ENCODE peak calls at places on chromosomes 7 and 10, in seven cellular contexts. W is activated naive CD4-positive, alpha-beta T cell; S is stimulated activated CD4-positive, alpha-beta T cell treated with anti-CD3 and anti-CD28 coated beads, TNF-alpha, amount 100 ng/mL, for 1 hour; H is Karpas-422; L is HT1080; P is COR-L47; C is Peyer's patch. A is an unnamed sample.

GRCh38 chr10:35876248-35876647 is 234.2 kb upstream of the FZD8 start:
- DNase-seq in W (no peak), S (no peak), H (no peak), L (peak), P (no peak), C (no peak), A (no peak)

GRCh38 chr7:31882187-31882586 is 188.0 kb downstream of the PDE1C start:
- DNase-seq in W (no peak), S (no peak), H (no peak), L (no peak), P (no peak), C (no peak), A (no peak)

GRCh38 chr10:76036962-76037361 is 605.5 kb downstream of the LRMDA start:
- DNase-seq in W (no peak), S (no peak), H (no peak), L (no peak), P (no peak), C (peak), A (no peak)

GRCh38 chr7:91945476-91945875 is 4.8 kb downstream of the AKAP9 start:
- DNase-seq in W (no peak), S (no peak), H (no peak), L (no peak), P (no peak), C (no peak), A (peak)

GRCh38 chr7:120733143-120733542 is 124.8 kb downstream of the TSPAN12 start:
- DNase-seq in W (no peak), S (no peak), H (no peak), L (peak), P (no peak), C (no peak), A (no peak)

GRCh38 chr10:29666201-29666600 is 31.4 kb upstream of the SVIL start:
- DNase-seq in W (no peak), S (no peak), H (no peak), L (no peak), P (no peak), C (no peak), A (no peak)

GRCh38 chr7:121394709-121395140 is 1.4 kb downstream of the FAM3C start:
- DNase-seq in W (no peak), S (no peak), H (no peak), L (no peak), P (no peak), C (peak), A (peak)

GRCh38 chr10:32958085-32958991 is at the start of gene ITGB1:
- DNase-seq in W (peak), S (peak), H (peak), L (peak), P (peak), C (peak), A (peak)

GRCh38 chr7:90262438-90262837 is 17.5 kb downstream of the CFAP69 start:
- DNase-seq in W (no peak), S (no peak), H (peak), L (peak), P (no peak), C (no peak), A (peak)

GRCh38 chr7:51316666-51317581 is at the start of gene COBL:
- DNase-seq in W (no peak), S (no peak), H (no peak), L (no peak), P (peak), C (peak), A (no peak)

GRCh38 chr7:100546129-100546867 is 7.3 kb downstream of the AGFG2 start:
- DNase-seq in W (no peak), S (no peak), H (no peak), L (no peak), P (peak), C (no peak), A (no peak)